ENCODE peak calls at places on chromosomes 7 and 10, in four cellular contexts. One of them, this sample, is unnamed.

GRCh38 chr7:44769381-44770209 is 20.9 kb downstream of the ZMIZ2 start:
- DNase-seq in tibial nerve: peak; percentile 18
- DNase-seq in cardiac muscle cell: no peak
- DNase-seq in Panc1: no peak
- DNase-seq in this sample: peak; percentile 27

GRCh38 chr10:116000151-116000550 is 272.9 kb downstream of the GFRA1 start:
- DNase-seq in tibial nerve: no peak
- DNase-seq in cardiac muscle cell: no peak
- DNase-seq in Panc1: no peak
- DNase-seq in this sample: no peak

GRCh38 chr10:100338434-100339036 is 8.5 kb upstream of the SCD start:
- DNase-seq in tibial nerve: peak; percentile 84
- DNase-seq in cardiac muscle cell: peak; percentile 76
- DNase-seq in Panc1: no peak
- DNase-seq in this sample: peak; percentile 88

GRCh38 chr7:17682586-17682985 is 257.7 kb downstream of the SNX13 start:
- DNase-seq in tibial nerve: no peak
- DNase-seq in cardiac muscle cell: no peak
- DNase-seq in Panc1: no peak
- DNase-seq in this sample: no peak

GRCh38 chr10:101270763-101271162 is 41.5 kb upstream of the LBX1 start:
- DNase-seq in tibial nerve: no peak
- DNase-seq in cardiac muscle cell: no peak
- DNase-seq in Panc1: no peak
- DNase-seq in this sample: no peak

GRCh38 chr10:70492786-70493659 is 14.5 kb downstream of the PALD1 start:
- DNase-seq in tibial nerve: no peak
- DNase-seq in cardiac muscle cell: no peak
- DNase-seq in Panc1: no peak
- DNase-seq in this sample: no peak

GRCh38 chr7:51142741-51143390 is 173.7 kb downstream of the COBL start:
- DNase-seq in tibial nerve: no peak
- DNase-seq in cardiac muscle cell: no peak
- DNase-seq in Panc1: no peak
- DNase-seq in this sample: peak; percentile 12

GRCh38 chr10:73887038-73888015 is 13.0 kb upstream of the CAMK2G start:
- DNase-seq in tibial nerve: peak; percentile 52
- DNase-seq in cardiac muscle cell: no peak
- DNase-seq in Panc1: no peak
- DNase-seq in this sample: no peak

GRCh38 chr10:60964257-60965235 is 20.6 kb upstream of the RHOBTB1 start:
- DNase-seq in tibial nerve: peak; percentile 50
- DNase-seq in cardiac muscle cell: peak; percentile 77
- DNase-seq in Panc1: peak; percentile 78
- DNase-seq in this sample: peak; percentile 83

GRCh38 chr7:155214328-155214986 is 83.2 kb upstream of the INSIG1 start:
- DNase-seq in tibial nerve: no peak
- DNase-seq in cardiac muscle cell: no peak
- DNase-seq in Panc1: no peak
- DNase-seq in this sample: no peak

GRCh38 chr10:76430330-76430729 is 998.9 kb downstream of the LRMDA start:
- DNase-seq in tibial nerve: no peak
- DNase-seq in cardiac muscle cell: peak; percentile 33
- DNase-seq in Panc1: no peak
- DNase-seq in this sample: no peak

GRCh38 chr7:158976468-158976848 is 120.1 kb downstream of the DYNC2I1 start:
- DNase-seq in tibial nerve: no peak
- DNase-seq in cardiac muscle cell: peak; percentile 33
- DNase-seq in Panc1: no peak
- DNase-seq in this sample: no peak
- H3K4me3 ChIP-seq in tibial nerve: no peak overlapping the region
- H3K4me3 ChIP-seq in cardiac muscle cell: peak overlapping the region; percentile 18
- H3K4me3 ChIP-seq in Panc1: peak overlapping the region; percentile 39
- H3K4me3 ChIP-seq in this sample: no peak overlapping the region

GRCh38 chr7:24656608-24657007 is 83.4 kb downstream of the PALS2 start:
- DNase-seq in tibial nerve: no peak
- DNase-seq in cardiac muscle cell: no peak
- DNase-seq in Panc1: no peak
- DNase-seq in this sample: no peak

GRCh38 chr7:24665564-24666294 is 91.5 kb downstream of the GSDME start:
- DNase-seq in tibial nerve: peak; percentile 75
- DNase-seq in cardiac muscle cell: peak; percentile 60
- DNase-seq in Panc1: peak; percentile 36
- DNase-seq in this sample: peak; percentile 85

GRCh38 chr7:24659505-24659904 is 86.3 kb downstream of the PALS2 start:
- DNase-seq in tibial nerve: no peak
- DNase-seq in cardiac muscle cell: no peak
- DNase-seq in Panc1: no peak
- DNase-seq in this sample: no peak

GRCh38 chr7:24657980-24658379 is 84.7 kb downstream of the PALS2 start:
- DNase-seq in tibial nerve: no peak
- DNase-seq in cardiac muscle cell: no peak
- DNase-seq in Panc1: no peak
- DNase-seq in this sample: no peak

DNA sequence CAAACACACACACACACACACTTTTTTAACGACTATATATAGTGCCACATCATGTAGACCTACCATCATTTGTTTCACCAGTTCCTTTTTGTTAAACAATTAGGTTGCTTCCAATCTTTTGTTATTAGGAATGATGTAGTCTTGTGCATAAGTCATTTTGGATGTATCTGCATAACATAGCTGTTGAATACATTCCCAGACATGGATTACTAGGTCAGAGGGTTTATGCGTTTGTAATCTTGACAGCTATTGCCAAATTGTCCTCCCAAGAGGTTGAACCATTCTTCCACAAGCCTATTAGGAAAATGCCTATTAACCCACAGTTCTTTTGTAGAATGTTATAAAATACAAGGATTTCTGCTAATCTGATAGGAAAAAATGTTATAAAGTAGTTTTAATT is 87.3 kb downstream of the PALS2 start:
- DNase-seq in tibial nerve: no peak
- DNase-seq in cardiac muscle cell: no peak
- DNase-seq in Panc1: no peak
- DNase-seq in this sample: no peak
- TF ChIP-seq CTCF in tibial nerve: no peak
- TF ChIP-seq CTCF in cardiac muscle cell: no peak
- TF ChIP-seq CTCF in Panc1: no peak
- TF ChIP-seq CTCF in this sample: no peak

GRCh38 chr10:92027141-92027540 is 103.6 kb downstream of the BTAF1 start:
- DNase-seq in tibial nerve: no peak
- DNase-seq in cardiac muscle cell: no peak
- DNase-seq in Panc1: no peak
- DNase-seq in this sample: no peak

GRCh38 chr10:92024700-92025099 is 101.1 kb downstream of the BTAF1 start:
- DNase-seq in tibial nerve: no peak
- DNase-seq in cardiac muscle cell: peak; percentile 52
- DNase-seq in Panc1: no peak
- DNase-seq in this sample: no peak
- H3K4me3 ChIP-seq in tibial nerve: no peak overlapping the region
- H3K4me3 ChIP-seq in cardiac muscle cell: no peak overlapping the region
- H3K4me3 ChIP-seq in Panc1: no peak overlapping the region
- H3K4me3 ChIP-seq in this sample: no peak overlapping the region

GRCh38 chr10:118545381-118545780 is 50.1 kb downstream of the PRLHR start:
- DNase-seq in tibial nerve: no peak
- DNase-seq in cardiac muscle cell: no peak
- DNase-seq in Panc1: no peak
- DNase-seq in this sample: no peak

GRCh38 chr10:118542789-118543188 is 52.7 kb downstream of the PRLHR start:
- DNase-seq in tibial nerve: no peak
- DNase-seq in cardiac muscle cell: no peak
- DNase-seq in Panc1: no peak
- DNase-seq in this sample: no peak

GRCh38 chr10:118546479-118546878 is 49.0 kb downstream of the PRLHR start:
- DNase-seq in tibial nerve: no peak
- DNase-seq in cardiac muscle cell: no peak
- DNase-seq in Panc1: no peak
- DNase-seq in this sample: no peak

GRCh38 chr10:118543714-118544400 is 51.6 kb downstream of the PRLHR start:
- DNase-seq in tibial nerve: no peak
- DNase-seq in cardiac muscle cell: peak; percentile 47
- DNase-seq in Panc1: peak; percentile 42
- DNase-seq in this sample: peak; percentile 83

DNA sequence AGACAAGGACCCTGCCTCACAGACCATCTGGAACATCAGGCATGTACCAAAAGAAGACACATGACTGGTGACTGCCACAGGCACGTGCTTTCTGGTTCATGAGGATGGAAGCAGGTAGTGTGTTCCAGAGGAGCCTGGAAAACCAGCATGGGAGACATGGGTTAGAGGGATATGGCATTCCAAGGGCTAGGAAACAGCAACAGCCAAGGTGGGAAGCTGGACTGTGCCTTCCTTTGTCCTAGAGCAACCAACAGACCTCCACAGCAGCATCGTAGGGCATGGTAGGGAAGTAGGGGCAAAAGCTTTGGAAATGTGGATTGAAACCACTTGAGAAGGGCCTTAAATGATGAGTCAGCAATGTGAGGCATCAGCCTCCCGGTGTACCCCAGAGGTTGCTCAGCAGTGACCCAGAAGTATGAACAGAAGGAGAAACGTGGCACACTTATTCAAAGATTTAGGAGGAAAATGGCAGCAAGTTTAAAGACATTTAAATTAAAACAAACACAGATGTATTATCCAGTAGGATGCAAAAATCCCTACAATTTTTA is 51.0 kb downstream of the PRLHR start:
- DNase-seq in tibial nerve: no peak
- DNase-seq in cardiac muscle cell: no peak
- DNase-seq in Panc1: no peak
- DNase-seq in this sample: no peak
- TF ChIP-seq CTCF in tibial nerve: peak; percentile 1
- TF ChIP-seq CTCF in cardiac muscle cell: no peak
- TF ChIP-seq CTCF in Panc1: peak; percentile 64
- TF ChIP-seq CTCF in this sample: no peak

DNA sequence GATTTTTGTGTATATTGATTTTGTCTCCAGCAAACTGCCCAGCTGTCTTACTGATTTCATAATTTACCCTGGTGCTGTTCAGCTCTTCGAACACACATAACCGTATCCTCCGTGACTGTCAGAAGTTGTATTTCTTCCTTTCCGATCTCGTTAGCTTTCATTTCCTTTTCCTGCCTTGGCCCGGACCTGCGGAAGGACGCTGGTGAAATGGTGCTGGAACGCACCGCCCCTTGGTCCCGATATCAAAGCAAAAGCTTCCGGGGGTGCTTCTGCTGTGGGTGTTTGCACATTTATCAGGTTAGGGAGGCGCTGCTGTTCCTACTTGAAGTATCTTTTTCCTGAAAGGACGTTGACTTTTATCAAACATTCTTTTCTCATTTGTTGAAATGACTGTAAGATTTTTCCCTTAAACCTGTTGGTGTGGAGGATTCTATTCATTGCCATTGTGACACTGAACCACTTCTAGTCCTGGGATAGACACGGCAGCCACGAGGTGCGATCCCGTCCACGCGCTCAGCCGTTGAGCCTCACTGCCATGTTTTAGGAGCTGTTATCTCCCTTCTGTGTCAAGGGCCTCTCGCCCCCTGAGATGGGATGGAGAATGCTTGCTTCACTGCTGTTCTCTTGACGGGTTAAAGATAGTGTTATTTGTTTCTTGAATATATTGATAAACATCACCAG is 72.6 kb downstream of the FOXL3 start:
- DNase-seq in tibial nerve: no peak
- DNase-seq in cardiac muscle cell: no peak
- DNase-seq in Panc1: no peak
- DNase-seq in this sample: no peak
- H3K4me3 ChIP-seq in tibial nerve: peak overlapping the region; percentile 6
- H3K4me3 ChIP-seq in cardiac muscle cell: no peak overlapping the region
- H3K4me3 ChIP-seq in Panc1: peak overlapping the region; percentile 11
- H3K4me3 ChIP-seq in this sample: no peak overlapping the region

GRCh38 chr7:100372256-100372655 is 1.0 kb upstream of the PILRA start:
- DNase-seq in tibial nerve: no peak
- DNase-seq in cardiac muscle cell: no peak
- DNase-seq in Panc1: no peak
- DNase-seq in this sample: no peak

GRCh38 chr7:100371561-100372171 is 1.6 kb upstream of the PILRA start:
- DNase-seq in tibial nerve: no peak
- DNase-seq in cardiac muscle cell: no peak
- DNase-seq in Panc1: no peak
- DNase-seq in this sample: no peak

GRCh38 chr7:100372694-100373093 is 593 bp upstream of the PILRA start:
- DNase-seq in tibial nerve: no peak
- DNase-seq in cardiac muscle cell: no peak
- DNase-seq in Panc1: no peak
- DNase-seq in this sample: no peak

GRCh38 chr7:100374601-100375000 is 1.3 kb downstream of the PILRA start:
- DNase-seq in tibial nerve: no peak
- DNase-seq in cardiac muscle cell: no peak
- DNase-seq in Panc1: no peak
- DNase-seq in this sample: no peak

GRCh38 chr7:100373261-100373831 is at the start of gene PILRA:
- DNase-seq in tibial nerve: no peak
- DNase-seq in cardiac muscle cell: no peak
- DNase-seq in Panc1: no peak
- DNase-seq in this sample: no peak
- TF ChIP-seq CTCF in tibial nerve: no peak
- TF ChIP-seq CTCF in cardiac muscle cell: no peak
- TF ChIP-seq CTCF in Panc1: no peak
- TF ChIP-seq CTCF in this sample: no peak

GRCh38 chr7:120989571-120990220 is 1.2 kb downstream of the CPED1 start:
- DNase-seq in tibial nerve: peak; percentile 37
- DNase-seq in cardiac muscle cell: no peak
- DNase-seq in Panc1: no peak
- DNase-seq in this sample: no peak
- H3K4me3 ChIP-seq in tibial nerve: peak overlapping the region; percentile 54
- H3K4me3 ChIP-seq in cardiac muscle cell: no peak overlapping the region
- H3K4me3 ChIP-seq in Panc1: no peak overlapping the region
- H3K4me3 ChIP-seq in this sample: no peak overlapping the region

DNA sequence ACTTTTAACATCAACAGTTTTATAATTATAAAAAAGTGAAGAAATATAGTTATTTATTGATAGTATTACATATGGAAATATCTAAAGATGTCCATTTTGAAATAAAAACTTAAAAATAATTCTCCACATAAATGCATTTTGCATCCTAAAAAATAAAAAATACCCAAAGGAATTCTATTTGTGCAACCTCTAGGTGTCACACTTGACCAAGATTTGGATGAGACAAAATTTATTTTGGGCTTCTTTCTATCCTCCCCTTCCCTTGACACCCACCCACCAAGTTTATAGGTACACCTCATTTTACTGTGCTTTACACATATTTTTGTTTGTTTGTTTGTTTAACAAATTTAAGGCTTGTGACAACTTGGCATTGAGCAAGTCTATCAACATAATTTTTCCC is 3.3 kb upstream of the THSD7A start:
- DNase-seq in tibial nerve: no peak
- DNase-seq in cardiac muscle cell: no peak
- DNase-seq in Panc1: no peak
- DNase-seq in this sample: peak; percentile 56
- TF ChIP-seq CTCF in tibial nerve: peak; percentile 24
- TF ChIP-seq CTCF in cardiac muscle cell: peak; percentile 40
- TF ChIP-seq CTCF in Panc1: peak; percentile 67
- TF ChIP-seq CTCF in this sample: peak; percentile 76